ENCODE peak calls at places on chromosomes 3 and 15, in eight cellular contexts. U is endothelial cell of umbilical vein, A is H1, Z is fibroblast of lung, R is K562, C is A673, L is mammary epithelial cell, P is astrocyte. H is an unnamed sample. For H3K4me1, the result is how much of the 10 kb centered on the place peaks cover.

GRCh38 chr15:55526559-55527036 is 18.6 kb upstream of the DNAAF4 start:
- DNase-seq in U (peak), A (no peak), Z (peak), R (peak), C (peak), L (peak), P (peak), H (no peak)

GRCh38 chr3:72485649-72486048 is 362.6 kb downstream of the SHQ1 start:
- DNase-seq in U (no peak), A (no peak), Z (peak), R (no peak), C (no peak), L (no peak), P (peak), H (no peak)

GRCh38 chr3:106699093-106699492 is 678.1 kb upstream of the CCDC54 start:
- DNase-seq in U (no peak), A (no peak), Z (no peak), R (no peak), C (no peak), L (no peak), P (no peak), H (no peak)

GRCh38 chr3:51794202-51794601 is 15.2 kb upstream of the IQCF6 start:
- DNase-seq in U (no peak), A (peak), Z (no peak), R (no peak), C (no peak), L (no peak), P (no peak), H (no peak)

GRCh38 chr3:150215616-150216015 is 192.5 kb upstream of the TSC22D2 start:
- DNase-seq in U (no peak), A (no peak), Z (peak), R (no peak), C (no peak), L (peak), P (peak), H (no peak)

GRCh38 chr15:29676961-29677402 is 145.3 kb downstream of the TJP1 start:
- DNase-seq in U (peak), A (no peak), Z (peak), R (no peak), C (peak), L (peak), P (peak), H (no peak)

GRCh38 chr3:12934431-12934830 is 93.1 kb upstream of the RPL32 start:
- DNase-seq in U (no peak), A (no peak), Z (peak), R (no peak), C (no peak), L (no peak), P (peak), H (no peak)

GRCh38 chr3:22039156-22039555 is 288.1 kb upstream of the ZNF385D start:
- DNase-seq in U (no peak), A (no peak), Z (no peak), R (no peak), C (no peak), L (no peak), P (no peak), H (no peak)

GRCh38 chr3:25696019-25696418 is 31.3 kb upstream of the TOP2B start:
- DNase-seq in U (no peak), A (no peak), Z (no peak), R (no peak), C (no peak), L (no peak), P (no peak), H (no peak)

GRCh38 chr15:34619151-34619550 is 35.7 kb upstream of the GOLGA8B start:
- DNase-seq in U (no peak), A (no peak), Z (no peak), R (no peak), C (no peak), L (no peak), P (no peak), H (no peak)

GRCh38 chr3:139672247-139672646 is 5.5 kb downstream of the NMNAT3 start:
- DNase-seq in U (no peak), A (no peak), Z (no peak), R (no peak), C (no peak), L (no peak), P (no peak), H (no peak)

GRCh38 chr15:73190189-73190601 is 137.9 kb downstream of the NEO1 start:
- DNase-seq in U (no peak), A (no peak), Z (peak), R (peak), C (peak), L (peak), P (peak), H (no peak)

GRCh38 chr3:19254189-19254588 is 105.9 kb downstream of the KCNH8 start:
- DNase-seq in U (no peak), A (no peak), Z (no peak), R (no peak), C (no peak), L (no peak), P (no peak), H (no peak)

GRCh38 chr3:141082064-141082463 is 30.9 kb downstream of the SPSB4 start:
- DNase-seq in U (no peak), A (no peak), Z (no peak), R (no peak), C (no peak), L (no peak), P (no peak), H (no peak)

GRCh38 chr3:149435936-149436885 is 38.3 kb upstream of the TM4SF4 start:
- DNase-seq in U (no peak), A (no peak), Z (peak), R (no peak), C (peak), L (no peak), P (no peak), H (no peak)

GRCh38 chr3:32816439-32817194 is 1.2 kb upstream of the TRIM71 start:
- DNase-seq in U (peak), A (peak), Z (peak), R (no peak), C (peak), L (peak), P (no peak), H (no peak)

GRCh38 chr3:31522152-31522551 is 10.6 kb upstream of the STT3B start:
- DNase-seq in U (no peak), A (no peak), Z (no peak), R (no peak), C (no peak), L (no peak), P (no peak), H (no peak)

GRCh38 chr15:72535911-72536310 is 61.8 kb downstream of the ARIH1 start:
- DNase-seq in U (no peak), A (no peak), Z (no peak), R (no peak), C (no peak), L (no peak), P (no peak), H (no peak)

GRCh38 chr3:49826016-49826415 is 12.3 kb upstream of the UBA7 start:
- DNase-seq in U (no peak), A (no peak), Z (no peak), R (no peak), C (no peak), L (no peak), P (no peak), H (no peak)

GRCh38 chr3:126107960-126108688 is 24.2 kb upstream of the SLC41A3 start:
- DNase-seq in U (no peak), A (no peak), Z (no peak), R (no peak), C (no peak), L (peak), P (no peak), H (no peak)

GRCh38 chr3:119235151-119235550 is 5.5 kb downstream of the B4GALT4 start:
- DNase-seq in U (peak), A (no peak), Z (peak), R (no peak), C (no peak), L (peak), P (peak), H (no peak)

GRCh38 chr3:193872265-193872753 is 263.6 kb upstream of the HES1 start:
- DNase-seq in U (peak), A (no peak), Z (peak), R (peak), C (no peak), L (peak), P (peak), H (peak)

GRCh38 chr3:71069797-71070196 is 513.7 kb downstream of the FOXP1 start:
- DNase-seq in U (peak), A (no peak), Z (no peak), R (peak), C (peak), L (peak), P (no peak), H (no peak)

GRCh38 chr3:12796171-12797123 is at the start of gene CAND2:
- DNase-seq in U (peak), A (no peak), Z (peak), R (peak), C (peak), L (no peak), P (peak), H (no peak)

GRCh38 chr15:81338422-81339007 is 14.6 kb upstream of the STARD5 start:
- DNase-seq in U (peak), A (no peak), Z (peak), R (no peak), C (peak), L (peak), P (peak), H (peak)

GRCh38 chr3:47022540-47023161 is 43.2 kb downstream of the NBEAL2 start:
- DNase-seq in U (peak), A (no peak), Z (no peak), R (no peak), C (no peak), L (no peak), P (no peak), H (no peak)

GRCh38 chr3:126668450-126669401 is 13.8 kb upstream of the TXNRD3 start:
- DNase-seq in U (no peak), A (no peak), Z (no peak), R (no peak), C (no peak), L (no peak), P (no peak), H (no peak)

GRCh38 chr15:78399081-78399480 is 38.9 kb upstream of the IREB2 start:
- DNase-seq in U (no peak), A (no peak), Z (no peak), R (no peak), C (peak), L (no peak), P (no peak), H (no peak)

GRCh38 chr15:62740141-62741004 is 302.2 kb upstream of the TPM1 start:
- DNase-seq in U (no peak), A (no peak), Z (peak), R (no peak), C (no peak), L (no peak), P (peak), H (no peak)

GRCh38 chr3:120298996-120299395 is 14.0 kb upstream of the GPR156 start:
- DNase-seq in U (no peak), A (no peak), Z (no peak), R (no peak), C (no peak), L (no peak), P (no peak), H (no peak)

GRCh38 chr15:57356636-57357035 is 19.7 kb upstream of the CGNL1 start:
- DNase-seq in U (peak), A (no peak), Z (peak), R (no peak), C (peak), L (peak), P (peak), H (no peak)

DNA sequence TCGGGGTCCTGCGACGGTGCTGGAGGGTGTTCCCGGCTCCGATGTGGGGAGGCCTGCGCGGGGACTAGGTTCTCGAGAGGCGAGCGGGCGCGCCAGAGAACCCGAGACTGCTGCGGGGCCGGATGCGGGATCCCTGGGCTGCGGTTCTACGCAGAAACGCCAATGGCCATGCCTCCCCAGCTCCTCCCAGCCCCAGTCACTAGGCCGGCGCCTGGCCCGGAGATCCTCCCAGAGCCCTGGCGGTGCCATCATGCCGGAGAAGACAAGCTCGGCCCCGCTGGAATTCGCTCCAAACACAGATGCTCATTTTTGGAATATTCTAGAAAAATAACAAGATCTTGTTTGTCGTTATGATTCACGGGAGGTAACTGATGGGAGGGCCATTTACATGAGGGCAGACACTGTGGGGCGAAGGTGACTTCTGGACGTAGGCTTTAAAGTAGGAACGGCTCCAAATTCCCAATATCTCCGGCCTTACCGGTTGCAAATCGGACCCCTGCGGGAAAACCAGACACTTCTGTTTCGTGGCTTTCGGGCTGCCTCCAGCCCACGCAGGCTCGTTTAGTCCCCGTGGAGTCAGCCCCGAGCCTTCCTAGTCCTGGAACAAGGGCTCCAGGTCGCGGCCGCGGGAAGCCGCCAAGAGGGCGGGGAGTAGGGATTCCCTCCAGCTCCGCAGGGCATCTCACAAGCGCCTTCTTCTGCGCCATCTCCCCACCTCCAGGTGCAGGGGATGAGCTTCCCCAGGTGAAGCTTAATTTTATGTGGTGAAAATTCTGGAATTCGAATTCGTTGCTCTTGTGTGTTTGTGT is 74.8 kb upstream of the POLG start:
- DNase-seq in U (no peak), A (no peak), Z (no peak), R (no peak), C (no peak), L (no peak), P (no peak), H (no peak)
- TF ChIP-seq EZH2 in U (peak), A (peak), Z (peak), R (no peak), C (no peak), L (no peak), P (peak), H (no peak)

GRCh38 chr3:5165698-5166097 is 21.8 kb upstream of the EDEM1 start:
- DNase-seq in U (no peak), A (no peak), Z (no peak), R (no peak), C (peak), L (no peak), P (no peak), H (no peak)
- H3K4me1 ChIP-seq in U (under half), A (under half), Z (under half), R (under half), C (under half), L (under half), P (under half), H (under half)

GRCh38 chr15:46456431-46456830 is 821.6 kb downstream of the SQOR start:
- DNase-seq in U (no peak), A (no peak), Z (no peak), R (no peak), C (no peak), L (no peak), P (no peak), H (no peak)
- H3K4me3 ChIP-seq in U (no peak), A (no peak), Z (no peak), R (no peak), C (no peak), L (no peak), P (no peak), H (no peak)

GRCh38 chr15:23750179-23750578 is 63.1 kb upstream of the NDN start:
- DNase-seq in U (no peak), A (no peak), Z (no peak), R (no peak), C (no peak), L (no peak), P (no peak), H (no peak)
- TF ChIP-seq EZH2 in U (no peak), A (no peak), Z (no peak), R (no peak), C (no peak), L (no peak), P (no peak), H (no peak)

GRCh38 chr15:41523097-41523496 is 9.5 kb upstream of the LTK start:
- DNase-seq in U (no peak), A (no peak), Z (peak), R (no peak), C (no peak), L (no peak), P (no peak), H (no peak)
- H3K4me1 ChIP-seq in U (under half), A (under half), Z (under half), R (under half), C (under half), L (under half), P (under half), H (under half)

DNA sequence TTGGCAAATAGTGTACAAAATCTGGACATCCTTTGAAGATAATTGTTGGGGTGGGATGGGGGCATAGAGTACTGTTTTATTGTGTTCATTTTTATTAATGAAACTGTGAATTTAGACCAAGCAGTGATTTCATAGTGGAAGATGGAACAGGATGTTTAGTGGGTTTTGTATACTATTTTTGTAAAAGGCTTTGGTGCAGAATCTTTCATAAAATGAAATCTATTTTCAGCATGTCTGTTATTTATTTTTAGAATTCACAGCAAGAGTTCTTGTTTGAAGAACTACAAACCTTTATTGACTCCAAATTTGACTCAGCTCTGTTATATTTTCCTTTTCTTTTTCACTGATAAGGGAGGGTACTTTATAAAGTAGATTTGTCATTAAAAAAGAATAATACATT is 145.4 kb downstream of the AKAP13 start:
- DNase-seq in U (no peak), A (no peak), Z (no peak), R (no peak), C (no peak), L (no peak), P (no peak), H (no peak)
- H3K4me3 ChIP-seq in U (no peak), A (no peak), Z (no peak), R (no peak), C (no peak), L (no peak), P (no peak), H (no peak)

GRCh38 chr15:96350884-96351639 is 20.6 kb downstream of the NR2F2 start:
- DNase-seq in U (peak), A (no peak), Z (no peak), R (no peak), C (no peak), L (no peak), P (no peak), H (no peak)
- TF ChIP-seq EZH2 in U (no peak), A (no peak), Z (no peak), R (no peak), C (no peak), L (no peak), P (no peak), H (no peak)